ENCODE peak calls at places on chromosomes 3 and 15, in six cellular contexts. One of them, this sample, is unnamed.

GRCh38 chr3:77620009-77620408 is 580.1 kb downstream of the ROBO2 start:
- DNase-seq in AG04450: peak
- DNase-seq in lung: no peak
- DNase-seq in EL: peak
- DNase-seq in NCI-H345: no peak
- DNase-seq in spleen: no peak
- DNase-seq in this sample: no peak

GRCh38 chr3:63910873-63911272 is 1.3 kb downstream of the SCAANT1 start:
- DNase-seq in AG04450: no peak
- DNase-seq in lung: no peak
- DNase-seq in EL: peak
- DNase-seq in NCI-H345: no peak
- DNase-seq in spleen: no peak
- DNase-seq in this sample: no peak

GRCh38 chr15:98861188-98861587 is 146.4 kb downstream of the PGPEP1L start:
- DNase-seq in AG04450: no peak
- DNase-seq in lung: no peak
- DNase-seq in EL: no peak
- DNase-seq in NCI-H345: no peak
- DNase-seq in spleen: no peak
- DNase-seq in this sample: no peak

GRCh38 chr3:7075120-7075519 is 214.2 kb downstream of the GRM7 start:
- DNase-seq in AG04450: no peak
- DNase-seq in lung: no peak
- DNase-seq in EL: no peak
- DNase-seq in NCI-H345: no peak
- DNase-seq in spleen: no peak
- DNase-seq in this sample: no peak

GRCh38 chr3:71652786-71653419 is 69.4 kb upstream of the FOXP1 start:
- DNase-seq in AG04450: peak
- DNase-seq in lung: peak
- DNase-seq in EL: peak
- DNase-seq in NCI-H345: peak
- DNase-seq in spleen: no peak
- DNase-seq in this sample: peak

GRCh38 chr15:99542828-99543227 is 23.0 kb upstream of the MEF2A start:
- DNase-seq in AG04450: no peak
- DNase-seq in lung: no peak
- DNase-seq in EL: peak
- DNase-seq in NCI-H345: no peak
- DNase-seq in spleen: no peak
- DNase-seq in this sample: no peak

GRCh38 chr3:34132069-34132677 is 333.7 kb downstream of the PDCD6IP start:
- DNase-seq in AG04450: no peak
- DNase-seq in lung: no peak
- DNase-seq in EL: no peak
- DNase-seq in NCI-H345: no peak
- DNase-seq in spleen: no peak
- DNase-seq in this sample: no peak

GRCh38 chr3:194320100-194320499 is 31.0 kb downstream of the CPN2 start:
- DNase-seq in AG04450: no peak
- DNase-seq in lung: no peak
- DNase-seq in EL: no peak
- DNase-seq in NCI-H345: no peak
- DNase-seq in spleen: no peak
- DNase-seq in this sample: no peak